ENCODE peak calls at places on chromosomes 16 and 17, in ten cellular contexts. D is astrocyte of the spinal cord, F is ascending aorta, L is IMR-90, Z is astrocyte of the cerebellum, H is cardiac fibroblast, K is PC-9, O is lower lobe of right lung, N is neural progenitor cell, Y is lower leg skin. A is an unnamed sample.

GRCh38 chr17:34206569-34206968 is 48.5 kb upstream of the CCL2 start:
- DNase-seq in D (no peak), F (no peak), L (no peak), Z (no peak), H (no peak), K (no peak), O (no peak), N (no peak), Y (no peak), A (no peak)

GRCh38 chr16:19291459-19291858 is 5.9 kb downstream of the CLEC19A start:
- DNase-seq in D (no peak), F (no peak), L (no peak), Z (no peak), H (peak; percentile 2), K (peak; percentile 62), O (no peak), N (peak; percentile 96), Y (no peak), A (no peak)

GRCh38 chr16:70695351-70696070 is 9.7 kb upstream of the MTSS2 start:
- DNase-seq in D (no peak), F (no peak), L (no peak), Z (no peak), H (peak; percentile 42), K (peak; percentile 62), O (peak; percentile 73), N (peak; percentile 40), Y (no peak), A (no peak)

GRCh38 chr17:19992803-19993713 is 15.4 kb upstream of the AKAP10 start:
- DNase-seq in D (peak; percentile 90), F (peak; percentile 53), L (peak; percentile 84), Z (peak; percentile 77), H (peak; percentile 90), K (peak; percentile 87), O (peak; percentile 94), N (peak; percentile 96), Y (peak; percentile 97), A (peak; percentile 67)

GRCh38 chr16:84303516-84303915 is 8.8 kb downstream of the WFDC1 start:
- DNase-seq in D (no peak), F (no peak), L (no peak), Z (no peak), H (no peak), K (no peak), O (no peak), N (no peak), Y (no peak), A (no peak)

GRCh38 chr16:56871172-56871593 is 6.2 kb downstream of the SLC12A3 start:
- DNase-seq in D (peak; percentile 13), F (no peak), L (peak; percentile 53), Z (no peak), H (peak; percentile 41), K (peak; percentile 51), O (no peak), N (no peak), Y (no peak), A (peak; percentile 72)

GRCh38 chr17:82300707-82301270 is 16.6 kb downstream of the CD7 start:
- DNase-seq in D (peak; percentile 42), F (no peak), L (peak; percentile 37), Z (no peak), H (peak; percentile 77), K (no peak), O (peak; percentile 82), N (peak; percentile 72), Y (peak; percentile 94), A (peak; percentile 64)

GRCh38 chr16:24838554-24839266 is 7.1 kb upstream of the SLC5A11 start:
- DNase-seq in D (peak; percentile 70), F (peak; percentile 13), L (peak; percentile 70), Z (peak; percentile 6), H (peak; percentile 78), K (peak; percentile 53), O (no peak), N (no peak), Y (peak; percentile 75), A (no peak)

GRCh38 chr17:74729866-74730265 is 7.2 kb upstream of the RAB37 start:
- DNase-seq in D (no peak), F (no peak), L (no peak), Z (no peak), H (no peak), K (no peak), O (no peak), N (no peak), Y (no peak), A (no peak)

GRCh38 chr16:17556276-17557052 is 85.7 kb upstream of the XYLT1 start:
- DNase-seq in D (peak; percentile 43), F (no peak), L (peak; percentile 33), Z (no peak), H (peak; percentile 7), K (peak; percentile 49), O (no peak), N (peak; percentile 57), Y (peak; percentile 72), A (no peak)

GRCh38 chr17:47721725-47722124 is 11.3 kb upstream of the TBX21 start:
- DNase-seq in D (no peak), F (no peak), L (no peak), Z (no peak), H (no peak), K (no peak), O (no peak), N (no peak), Y (no peak), A (no peak)

GRCh38 chr16:57809843-57810196 is 7.5 kb upstream of the KIFC3 start:
- DNase-seq in D (no peak), F (no peak), L (no peak), Z (no peak), H (no peak), K (peak; percentile 62), O (no peak), N (no peak), Y (no peak), A (no peak)

GRCh38 chr17:1829579-1830257 is at the start of the genes RPA1 and SMYD4:
- DNase-seq in D (peak; percentile 86), F (peak; percentile 47), L (peak; percentile 79), Z (peak; percentile 55), H (peak; percentile 85), K (peak; percentile 70), O (peak; percentile 93), N (peak; percentile 96), Y (peak; percentile 97), A (peak; percentile 93)

DNA sequence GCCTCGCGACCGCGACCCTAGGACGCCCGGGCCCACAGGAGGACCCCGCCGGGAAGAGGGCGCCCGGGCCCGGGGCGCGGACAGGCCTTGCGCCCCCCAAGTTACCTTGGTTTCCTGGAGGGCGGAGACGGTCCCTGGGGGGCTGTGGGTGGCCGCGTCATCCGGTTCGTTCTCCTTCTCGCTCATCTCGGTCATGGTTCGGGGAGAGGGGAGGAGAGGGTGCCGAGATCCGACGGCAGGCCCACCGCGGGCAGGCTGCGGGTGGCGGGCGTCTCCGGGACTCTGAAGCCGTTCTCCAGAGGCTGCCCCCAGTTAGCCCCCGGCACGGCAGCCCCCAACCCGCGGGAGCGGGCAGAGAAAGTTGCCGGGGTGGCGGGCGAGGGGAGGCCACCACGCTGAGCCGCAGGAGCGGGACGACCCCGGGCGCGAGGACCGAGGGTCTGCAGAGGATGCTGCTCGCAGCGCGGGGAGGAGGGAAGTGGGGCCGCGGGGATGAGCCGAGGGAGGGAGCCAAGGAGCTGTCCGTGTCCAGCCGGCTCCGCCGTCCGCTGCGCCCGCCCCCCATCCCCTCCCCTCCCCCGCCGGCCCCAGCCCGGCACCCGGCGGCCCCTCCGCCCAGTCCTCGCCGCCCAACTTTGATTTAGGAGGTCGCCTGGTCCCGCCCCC is at the start of gene STAC2:
- DNase-seq in D (no peak), F (no peak), L (no peak), Z (no peak), H (no peak), K (no peak), O (no peak), N (no peak), Y (no peak), A (no peak)
- H3K4me3 ChIP-seq in D (peak within 1 kb of the TSS; percentile 24), F (peak within 1 kb of the TSS; percentile 75), L (peak within 1 kb of the TSS; percentile 34), Z (peak within 1 kb of the TSS; percentile 33), H (peak within 1 kb of the TSS; percentile 36), K (no peak within 1 kb of the TSS), O (peak within 1 kb of the TSS; percentile 43), N (peak within 1 kb of the TSS; percentile 46), Y (no peak within 1 kb of the TSS), A (no peak within 1 kb of the TSS)

DNA sequence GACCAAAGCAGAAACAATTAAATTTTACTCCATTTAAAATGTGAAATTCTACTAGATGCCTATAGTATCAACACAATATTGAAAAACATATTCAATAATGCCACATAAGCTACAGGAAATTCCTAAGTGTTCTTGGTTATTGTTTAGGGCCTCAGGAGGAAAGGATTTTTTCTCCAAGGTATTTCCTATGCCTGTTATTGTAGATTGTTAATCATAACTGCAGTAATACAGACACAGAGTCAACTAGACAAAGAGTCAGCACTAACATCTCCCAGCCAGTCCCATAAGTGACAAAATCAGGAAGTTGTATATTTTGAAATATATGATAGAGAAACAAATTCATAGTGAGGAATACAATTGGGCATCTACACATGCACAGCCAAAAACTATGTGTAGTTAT is 782.7 kb upstream of the KIF2B start:
- DNase-seq in D (no peak), F (no peak), L (no peak), Z (no peak), H (no peak), K (no peak), O (no peak), N (no peak), Y (no peak), A (no peak)
- TF ChIP-seq CTCF in D (no peak), F (no peak), L (no peak), Z (no peak), H (no peak), K (no peak), O (no peak), N (no peak), Y (no peak), A (no peak)

GRCh38 chr17:17498606-17499301 is 2.6 kb upstream of the RASD1 start:
- DNase-seq in D (no peak), F (no peak), L (no peak), Z (no peak), H (no peak), K (no peak), O (no peak), N (no peak), Y (no peak), A (no peak)
- H3K4me3 ChIP-seq in D (no peak overlapping the region), F (no peak overlapping the region), L (no peak overlapping the region), Z (no peak overlapping the region), H (no peak overlapping the region), K (no peak overlapping the region), O (no peak overlapping the region), N (no peak overlapping the region), Y (no peak overlapping the region), A (no peak overlapping the region)

GRCh38 chr17:76459674-76460073 is 6.7 kb upstream of the UBE2O start:
- DNase-seq in D (no peak), F (no peak), L (no peak), Z (no peak), H (no peak), K (no peak), O (no peak), N (no peak), Y (no peak), A (no peak)

GRCh38 chr17:76462556-76463290 is 4.7 kb upstream of the AANAT start:
- DNase-seq in D (no peak), F (no peak), L (no peak), Z (no peak), H (no peak), K (no peak), O (peak; percentile 44), N (no peak), Y (no peak), A (no peak)

GRCh38 chr17:76461765-76462555 is 5.4 kb upstream of the AANAT start:
- DNase-seq in D (no peak), F (no peak), L (no peak), Z (no peak), H (peak; percentile 66), K (no peak), O (peak; percentile 4), N (no peak), Y (no peak), A (no peak)

GRCh38 chr17:76453431-76453743 is 435 bp upstream of the UBE2O start:
- DNase-seq in D (no peak), F (no peak), L (no peak), Z (no peak), H (no peak), K (no peak), O (no peak), N (no peak), Y (no peak), A (no peak)

GRCh38 chr17:76458580-76459490 is 5.9 kb upstream of the UBE2O start:
- DNase-seq in D (peak; percentile 50), F (no peak), L (peak; percentile 64), Z (peak; percentile 18), H (peak; percentile 74), K (no peak), O (no peak), N (peak; percentile 82), Y (no peak), A (no peak)
- TF ChIP-seq CTCF in D (peak; percentile 75), F (no peak), L (peak; percentile 77), Z (peak; percentile 69), H (peak; percentile 76), K (peak; percentile 60), O (peak; percentile 42), N (peak; percentile 57), Y (no peak), A (peak; percentile 83)